ENCODE peak calls at places on chromosomes 11 and 22, in six cellular contexts. X, S, V, A, O and N are unnamed samples.

GRCh38 chr11:47908198-47908597 is 60.0 kb upstream of the NUP160 start:
- DNase-seq in X (no peak), S (no peak), V (peak; percentile 32), A (peak; percentile 49), O (peak; percentile 78), N (peak; percentile 44)

GRCh38 chr11:6599449-6599848 is 4.0 kb downstream of the RRP8 start:
- DNase-seq in X (no peak), S (no peak), V (no peak), A (no peak), O (no peak), N (no peak)

GRCh38 chr11:15800121-15800800 is 556.1 kb downstream of the SOX6 start:
- DNase-seq in X (no peak), S (no peak), V (peak; percentile 84), A (peak; percentile 19), O (peak; percentile 87), N (peak; percentile 71)

GRCh38 chr11:8070417-8071101 is 10.5 kb upstream of the TUB start:
- DNase-seq in X (no peak), S (no peak), V (peak; percentile 37), A (peak; percentile 55), O (peak; percentile 75), N (peak; percentile 69)

GRCh38 chr11:69483696-69484426 is 2.4 kb downstream of the LINC01488 start:
- DNase-seq in X (no peak), S (no peak), V (no peak), A (no peak), O (no peak), N (no peak)

GRCh38 chr22:30198152-30198845 is 48.3 kb downstream of the LIF start:
- DNase-seq in X (no peak), S (no peak), V (no peak), A (no peak), O (no peak), N (peak; percentile 41)

GRCh38 chr22:40212126-40212525 is 34.4 kb downstream of the TNRC6B start:
- DNase-seq in X (no peak), S (no peak), V (no peak), A (no peak), O (peak; percentile 55), N (peak; percentile 67)

GRCh38 chr11:131724436-131724995 is 354.1 kb downstream of the NTM start:
- DNase-seq in X (no peak), S (no peak), V (no peak), A (no peak), O (no peak), N (no peak)

GRCh38 chr11:3124821-3125220 is 40.3 kb downstream of the OSBPL5 start:
- DNase-seq in X (no peak), S (no peak), V (no peak), A (no peak), O (no peak), N (no peak)

GRCh38 chr11:13462311-13462927 is 603 bp downstream of the BTBD10 start:
- DNase-seq in X (peak; percentile 39), S (no peak), V (peak; percentile 91), A (peak; percentile 79), O (peak; percentile 31), N (peak; percentile 24)

GRCh38 chr11:128737704-128738103 is 43.8 kb downstream of the FLI1 start:
- DNase-seq in X (no peak), S (no peak), V (peak; percentile 5), A (no peak), O (no peak), N (no peak)

GRCh38 chr11:67648140-67648795 is 2.3 kb downstream of the ACY3 start:
- DNase-seq in X (peak; percentile 34), S (no peak), V (no peak), A (peak; percentile 16), O (no peak), N (no peak)

GRCh38 chr11:46242462-46242960 is 35.0 kb upstream of the CREB3L1 start:
- DNase-seq in X (no peak), S (no peak), V (no peak), A (no peak), O (peak; percentile 27), N (no peak)

GRCh38 chr11:35814720-35815305 is 129.0 kb upstream of the LDLRAD3 start:
- DNase-seq in X (no peak), S (no peak), V (peak; percentile 23), A (no peak), O (peak; percentile 85), N (peak; percentile 57)

GRCh38 chr11:124943242-124943641 is 7.4 kb upstream of the HEPACAM start:
- DNase-seq in X (no peak), S (no peak), V (no peak), A (no peak), O (no peak), N (no peak)